ENCODE peak calls at places on chromosome 7, in seven cellular contexts. I is mesendoderm, W is H9, H is trophoblast cell, P is neuronal stem cell, E is H1, U is mesenchymal stem cell. R is an unnamed sample.

GRCh38 chr7:39592586-39592985 is 26.4 kb downstream of the YAE1 start:
- DNase-seq in I (no peak), W (no peak), H (peak), P (no peak), E (no peak), U (peak), R (peak)

GRCh38 chr7:137774793-137775201 is 72.0 kb downstream of the DGKI start:
- DNase-seq in I (no peak), W (no peak), H (peak), P (no peak), E (no peak), U (peak), R (peak)

GRCh38 chr7:1096156-1097119 is 8.5 kb downstream of the GPER1 start:
- DNase-seq in I (no peak), W (no peak), H (no peak), P (no peak), E (no peak), U (no peak), R (no peak)

GRCh38 chr7:130481898-130482297 is 10.0 kb upstream of the MEST start:
- DNase-seq in I (no peak), W (no peak), H (no peak), P (no peak), E (no peak), U (peak), R (peak)

GRCh38 chr7:11835260-11835659 is 3.3 kb upstream of the THSD7A start:
- DNase-seq in I (peak), W (no peak), H (peak), P (no peak), E (no peak), U (peak), R (peak)

GRCh38 chr7:83429493-83429892 is 219.4 kb downstream of the SEMA3E start:
- DNase-seq in I (peak), W (peak), H (no peak), P (no peak), E (peak), U (no peak), R (no peak)

GRCh38 chr7:74271742-74272141 is 17.5 kb upstream of the CLIP2 start:
- DNase-seq in I (no peak), W (no peak), H (peak), P (no peak), E (no peak), U (peak), R (no peak)

GRCh38 chr7:84393776-84394175 is 199.2 kb upstream of the SEMA3A start:
- DNase-seq in I (no peak), W (no peak), H (no peak), P (no peak), E (no peak), U (no peak), R (peak)

GRCh38 chr7:24409429-24410024 is 125.5 kb downstream of the NPY start:
- DNase-seq in I (peak), W (no peak), H (no peak), P (no peak), E (no peak), U (no peak), R (no peak)

GRCh38 chr7:106329971-106330733 is 45.4 kb upstream of the NAMPT start:
- DNase-seq in I (no peak), W (no peak), H (peak), P (no peak), E (no peak), U (peak), R (peak)

GRCh38 chr7:76267107-76267834 is 35.2 kb upstream of the HSPB1 start:
- DNase-seq in I (no peak), W (peak), H (no peak), P (no peak), E (no peak), U (no peak), R (no peak)

GRCh38 chr7:126574276-126574675 is 678.5 kb downstream of the GRM8 start:
- DNase-seq in I (no peak), W (no peak), H (peak), P (no peak), E (no peak), U (no peak), R (no peak)

GRCh38 chr7:28347462-28347861 is 64.9 kb upstream of the CREB5 start:
- DNase-seq in I (no peak), W (no peak), H (peak), P (no peak), E (no peak), U (no peak), R (peak)

GRCh38 chr7:131722371-131722770 is 165.9 kb upstream of the PODXL start:
- DNase-seq in I (no peak), W (no peak), H (no peak), P (no peak), E (no peak), U (no peak), R (no peak)

GRCh38 chr7:44966731-44967538 is 11.9 kb downstream of the MYO1G start:
- DNase-seq in I (no peak), W (peak), H (no peak), P (no peak), E (no peak), U (no peak), R (no peak)

GRCh38 chr7:116706668-116707126 is 34.7 kb downstream of the MET start:
- DNase-seq in I (peak), W (no peak), H (no peak), P (no peak), E (no peak), U (peak), R (no peak)

GRCh38 chr7:157496426-157497275 is 159.8 kb downstream of the DNAJB6 start:
- DNase-seq in I (no peak), W (peak), H (no peak), P (no peak), E (no peak), U (no peak), R (no peak)

GRCh38 chr7:133783276-133783675 is 343.9 kb upstream of the LRGUK start:
- DNase-seq in I (no peak), W (no peak), H (no peak), P (no peak), E (no peak), U (no peak), R (peak)

GRCh38 chr7:80372415-80372814 is 139.4 kb downstream of the GNAT3 start:
- DNase-seq in I (peak), W (no peak), H (peak), P (no peak), E (no peak), U (peak), R (peak)

GRCh38 chr7:92797284-92797683 is 39.1 kb downstream of the CDK6 start:
- DNase-seq in I (no peak), W (no peak), H (no peak), P (no peak), E (no peak), U (no peak), R (peak)

GRCh38 chr7:99199226-99199625 is 8.7 kb downstream of the KPNA7 start:
- DNase-seq in I (no peak), W (no peak), H (no peak), P (no peak), E (no peak), U (no peak), R (no peak)

GRCh38 chr7:486216-486743 is 33.4 kb downstream of the PDGFA start:
- DNase-seq in I (no peak), W (no peak), H (no peak), P (no peak), E (no peak), U (no peak), R (no peak)

GRCh38 chr7:129492406-129492805 is 9.9 kb upstream of the SMKR1 start:
- DNase-seq in I (no peak), W (no peak), H (no peak), P (no peak), E (no peak), U (peak), R (no peak)

GRCh38 chr7:116525298-116525912 is 569 bp downstream of the CAV1 start:
- DNase-seq in I (peak), W (peak), H (peak), P (no peak), E (no peak), U (peak), R (no peak)

GRCh38 chr7:28020302-28020940 is 160.2 kb downstream of the JAZF1 start:
- DNase-seq in I (peak), W (peak), H (peak), P (peak), E (peak), U (peak), R (peak)

GRCh38 chr7:25777969-25778767 is 373.8 kb upstream of the NFE2L3 start:
- DNase-seq in I (no peak), W (no peak), H (no peak), P (no peak), E (no peak), U (no peak), R (no peak)

GRCh38 chr7:44385384-44386138 is 60.2 kb upstream of the CAMK2B start:
- DNase-seq in I (no peak), W (peak), H (peak), P (no peak), E (no peak), U (peak), R (no peak)

GRCh38 chr7:35399216-35399615 is 145.3 kb upstream of the TBX20 start:
- DNase-seq in I (no peak), W (no peak), H (no peak), P (no peak), E (no peak), U (no peak), R (no peak)

GRCh38 chr7:101410743-101411476 is 48.2 kb downstream of the COL26A1 start:
- DNase-seq in I (peak), W (peak), H (peak), P (peak), E (peak), U (peak), R (no peak)

GRCh38 chr7:4631664-4632171 is 50.4 kb upstream of the FOXK1 start:
- DNase-seq in I (peak), W (peak), H (peak), P (peak), E (peak), U (peak), R (peak)

GRCh38 chr7:105647591-105647990 is 66.3 kb upstream of the EFCAB10 start:
- DNase-seq in I (no peak), W (no peak), H (no peak), P (no peak), E (no peak), U (no peak), R (no peak)

GRCh38 chr7:32905175-32905662 is 13.7 kb upstream of the KBTBD2 start:
- DNase-seq in I (peak), W (peak), H (peak), P (peak), E (no peak), U (peak), R (peak)

GRCh38 chr7:31175672-31176071 is 123.6 kb downstream of the ADCYAP1R1 start:
- DNase-seq in I (peak), W (no peak), H (no peak), P (no peak), E (no peak), U (no peak), R (no peak)

GRCh38 chr7:30135551-30136271 is 925 bp downstream of the MTURN start:
- DNase-seq in I (no peak), W (no peak), H (peak), P (peak), E (no peak), U (peak), R (peak)

GRCh38 chr7:51543801-51544553 is 227.4 kb upstream of the COBL start:
- DNase-seq in I (peak), W (no peak), H (no peak), P (no peak), E (no peak), U (no peak), R (no peak)

GRCh38 chr7:20350996-20351692 is 20.4 kb downstream of the ITGB8 start:
- DNase-seq in I (no peak), W (no peak), H (no peak), P (no peak), E (no peak), U (no peak), R (no peak)

GRCh38 chr7:45622058-45622457 is 47.9 kb downstream of the ADCY1 start:
- DNase-seq in I (no peak), W (no peak), H (no peak), P (no peak), E (no peak), U (no peak), R (no peak)

GRCh38 chr7:155518633-155519032 is 27.7 kb downstream of the CNPY1 start:
- DNase-seq in I (no peak), W (no peak), H (no peak), P (no peak), E (no peak), U (no peak), R (no peak)
- H3K23ac ChIP-seq in I (no peak), W (no peak), H (no peak), P (no peak), E (no peak), U (no peak), R (no peak)

DNA sequence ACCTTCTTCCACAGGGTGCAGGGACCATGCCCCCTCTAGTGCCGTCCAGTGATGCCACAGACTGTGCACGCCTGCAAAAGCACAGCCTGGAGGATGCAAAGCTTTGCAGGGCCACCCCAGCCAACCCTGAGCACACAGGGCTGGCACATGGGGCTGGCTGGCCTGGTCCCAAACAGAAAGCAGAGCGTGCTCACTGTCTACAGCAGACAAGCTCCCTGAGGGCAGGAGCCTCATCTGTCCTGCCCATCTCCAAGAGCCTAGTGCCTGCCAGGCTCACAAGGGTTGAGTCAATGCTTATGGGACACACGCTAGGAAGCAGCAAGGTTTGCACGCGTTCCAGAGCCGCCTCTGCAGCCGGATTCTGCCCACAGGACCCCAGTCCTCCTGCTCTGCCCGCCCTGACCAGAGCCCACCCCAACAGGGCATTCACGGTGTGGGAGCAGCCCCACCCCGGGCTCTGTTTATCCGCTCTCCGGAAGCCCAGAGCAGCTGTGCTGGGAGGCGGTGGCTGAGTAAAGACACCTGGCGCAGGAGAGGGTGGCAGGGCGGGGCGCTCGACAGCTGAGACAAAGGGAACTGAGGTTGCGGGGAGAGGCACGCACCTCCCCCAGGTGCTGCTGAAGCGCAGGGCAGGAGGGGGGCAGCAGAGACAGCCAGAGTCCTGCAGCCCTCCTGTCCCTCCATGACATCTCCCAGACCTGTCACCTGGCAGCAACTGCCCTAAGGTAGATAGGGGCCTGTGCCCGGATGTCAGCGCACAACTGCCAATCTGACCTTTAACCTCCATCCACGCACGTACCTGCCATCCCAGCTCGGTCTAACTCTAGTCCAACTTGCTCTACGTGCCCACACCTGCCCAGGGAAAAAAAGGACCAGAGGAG is 4.3 kb downstream of the KCNH2 start:
- DNase-seq in I (no peak), W (peak), H (no peak), P (no peak), E (no peak), U (no peak), R (no peak)
- H3K23ac ChIP-seq in I (no peak), W (no peak), H (no peak), P (peak), E (no peak), U (no peak), R (no peak)

GRCh38 chr7:158555034-158555520 is 32.5 kb downstream of the PTPRN2 start:
- DNase-seq in I (no peak), W (no peak), H (no peak), P (no peak), E (no peak), U (no peak), R (no peak)
- H3K23ac ChIP-seq in I (no peak), W (no peak), H (no peak), P (peak), E (no peak), U (no peak), R (no peak)

GRCh38 chr7:139950881-139951525 is 111.7 kb downstream of the PARP12 start:
- DNase-seq in I (no peak), W (no peak), H (no peak), P (no peak), E (no peak), U (no peak), R (no peak)

GRCh38 chr7:139959718-139960117 is 103.0 kb downstream of the PARP12 start:
- DNase-seq in I (no peak), W (no peak), H (no peak), P (no peak), E (no peak), U (no peak), R (no peak)

GRCh38 chr7:139958599-139959380 is 104.0 kb downstream of the PARP12 start:
- DNase-seq in I (no peak), W (no peak), H (no peak), P (no peak), E (no peak), U (peak), R (peak)

GRCh38 chr7:139960158-139960557 is 102.6 kb downstream of the PARP12 start:
- DNase-seq in I (peak), W (no peak), H (no peak), P (no peak), E (no peak), U (peak), R (peak)

GRCh38 chr7:139955098-139955820 is 107.5 kb downstream of the PARP12 start:
- DNase-seq in I (no peak), W (no peak), H (no peak), P (no peak), E (no peak), U (no peak), R (no peak)
- H3K23ac ChIP-seq in I (no peak), W (no peak), H (no peak), P (no peak), E (no peak), U (no peak), R (no peak)

GRCh38 chr7:90432752-90433151 is 29.5 kb downstream of the CLDN12 start:
- DNase-seq in I (no peak), W (peak), H (no peak), P (no peak), E (no peak), U (no peak), R (no peak)

GRCh38 chr7:90430614-90431445 is 27.6 kb downstream of the CLDN12 start:
- DNase-seq in I (peak), W (peak), H (no peak), P (no peak), E (no peak), U (no peak), R (peak)

DNA sequence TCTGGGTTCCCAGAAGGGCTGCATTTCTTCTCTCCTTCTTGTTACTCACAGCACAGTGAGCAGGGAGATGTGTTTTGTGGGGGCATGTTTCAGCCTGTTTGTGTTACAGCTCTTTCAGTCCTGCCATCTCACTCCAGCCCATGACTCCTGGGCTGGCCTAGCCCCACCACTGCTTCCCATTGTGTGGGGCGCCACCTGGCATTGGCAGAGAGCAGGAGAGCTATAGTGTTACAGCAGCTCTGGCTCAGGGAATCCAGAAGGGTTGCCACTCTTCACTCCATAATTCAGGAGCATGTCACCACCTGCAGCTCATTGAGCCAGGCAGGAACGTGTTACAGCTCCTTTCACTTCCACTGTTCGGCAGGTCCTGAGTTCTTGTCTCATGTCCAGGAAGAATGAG is 30.0 kb downstream of the CLDN12 start:
- DNase-seq in I (no peak), W (peak), H (no peak), P (no peak), E (no peak), U (no peak), R (no peak)
- H3K23ac ChIP-seq in I (no peak), W (no peak), H (no peak), P (peak), E (no peak), U (no peak), R (no peak)

R was measured in IMR-90.